ENCODE peak calls at places on chromosomes 5 and 9, in ten cellular contexts. K is spleen, Z is astrocyte of the spinal cord, H is heart left ventricle, P is HepG2, T is GM12865, A is left ventricle myocardium inferior, V is endodermal cell, F is tibial artery, Y is AG09309. L is an unnamed sample.

GRCh38 chr9:90801507-90802289 is at the start of gene SYK:
- DNase-seq in V (peak; percentile 84), P (no peak), H (peak; percentile 66), K (peak; percentile 96), F (peak; percentile 71), Z (no peak), T (peak; percentile 54), A (peak; percentile 60), Y (no peak), L (no peak)

GRCh38 chr5:76831108-76831447 is 12.2 kb downstream of the F2RL1 start:
- DNase-seq in Z (peak; percentile 75), A (no peak), T (peak; percentile 54), K (peak; percentile 37), F (no peak), Y (peak; percentile 29), V (peak; percentile 49), H (no peak), P (no peak), L (peak; percentile 82)

GRCh38 chr9:93156475-93157008 is 22.5 kb upstream of the NINJ1 start:
- DNase-seq in P (no peak), F (no peak), K (no peak), T (peak; percentile 84), V (no peak), Z (no peak), Y (no peak), A (no peak), H (no peak), L (no peak)

GRCh38 chr5:160133071-160133917 is 14.0 kb upstream of the PWWP2A start:
- DNase-seq in P (no peak), K (no peak), A (peak; percentile 21), Z (peak; percentile 77), V (peak; percentile 85), Y (no peak), F (peak; percentile 77), H (peak; percentile 24), T (no peak), L (peak; percentile 74)

GRCh38 chr9:38288502-38288901 is 104.0 kb upstream of the ALDH1B1 start:
- DNase-seq in A (no peak), Z (no peak), T (no peak), P (no peak), F (no peak), V (no peak), Y (no peak), K (no peak), H (no peak), L (no peak)

GRCh38 chr5:147659166-147659929 is 123.2 kb downstream of the JAKMIP2 start:
- DNase-seq in V (no peak), P (peak; percentile 65), A (no peak), T (no peak), F (no peak), Y (no peak), K (no peak), H (no peak), Z (no peak), L (no peak)

GRCh38 chr5:159451197-159452052 is 121.1 kb upstream of the IL12B start:
- DNase-seq in A (no peak), Y (peak; percentile 86), Z (peak; percentile 95), V (no peak), P (no peak), T (no peak), F (peak; percentile 83), H (peak; percentile 66), K (no peak), L (peak; percentile 94)

GRCh38 chr5:151675225-151675955 is 11.3 kb downstream of the SPARC start:
- DNase-seq in T (peak; percentile 62), F (no peak), A (no peak), V (no peak), P (no peak), Y (no peak), Z (no peak), K (no peak), H (no peak), L (no peak)

GRCh38 chr9:1044643-1045042 is 5.5 kb upstream of the DMRT2 start:
- DNase-seq in Z (no peak), H (no peak), V (no peak), Y (no peak), P (no peak), A (peak; percentile 36), K (no peak), F (no peak), T (no peak), L (no peak)

GRCh38 chr9:132742821-132743311 is 72.6 kb downstream of the GTF3C4 start:
- DNase-seq in F (peak; percentile 47), P (no peak), Z (no peak), Y (no peak), T (no peak), A (no peak), V (peak; percentile 67), H (no peak), K (peak; percentile 47), L (no peak)

GRCh38 chr9:33263131-33263935 is 1.2 kb downstream of the BAG1 start:
- DNase-seq in H (no peak), P (peak; percentile 18), Y (no peak), T (peak; percentile 41), Z (peak; percentile 21), A (no peak), F (no peak), V (peak; percentile 61), K (peak; percentile 78), L (peak; percentile 7)

GRCh38 chr9:126953089-126953809 is 38.7 kb downstream of the RALGPS1 start:
- DNase-seq in K (no peak), P (no peak), T (no peak), A (no peak), V (no peak), F (no peak), Y (no peak), H (no peak), Z (peak; percentile 47), L (peak; percentile 6)

GRCh38 chr5:14131855-14132503 is 11.2 kb upstream of the TRIO start:
- DNase-seq in Y (no peak), Z (no peak), V (no peak), K (no peak), A (no peak), H (no peak), F (no peak), T (no peak), P (peak; percentile 28), L (no peak)

GRCh38 chr5:67644221-67644920 is 447.8 kb upstream of the CD180 start:
- DNase-seq in Y (no peak), P (no peak), H (no peak), A (no peak), V (no peak), K (no peak), T (no peak), Z (no peak), F (no peak), L (no peak)

GRCh38 chr9:136530472-136531089 is 15.3 kb downstream of the NOTCH1 start:
- DNase-seq in V (no peak), H (no peak), T (no peak), Z (no peak), P (no peak), Y (no peak), K (no peak), F (no peak), A (no peak), L (no peak)

GRCh38 chr9:109534151-109534550 is 36.0 kb upstream of the PTPN3 start:
- DNase-seq in V (no peak), P (no peak), Y (no peak), F (no peak), Z (no peak), H (no peak), A (no peak), K (no peak), T (no peak), L (no peak)
- H3K4me3 ChIP-seq in V (no peak overlapping the region), P (no peak overlapping the region), Y (no peak overlapping the region), F (no peak overlapping the region), Z (no peak overlapping the region), H (no peak overlapping the region), A (no peak overlapping the region), K (no peak overlapping the region), T (no peak overlapping the region), L (no peak overlapping the region)

DNA sequence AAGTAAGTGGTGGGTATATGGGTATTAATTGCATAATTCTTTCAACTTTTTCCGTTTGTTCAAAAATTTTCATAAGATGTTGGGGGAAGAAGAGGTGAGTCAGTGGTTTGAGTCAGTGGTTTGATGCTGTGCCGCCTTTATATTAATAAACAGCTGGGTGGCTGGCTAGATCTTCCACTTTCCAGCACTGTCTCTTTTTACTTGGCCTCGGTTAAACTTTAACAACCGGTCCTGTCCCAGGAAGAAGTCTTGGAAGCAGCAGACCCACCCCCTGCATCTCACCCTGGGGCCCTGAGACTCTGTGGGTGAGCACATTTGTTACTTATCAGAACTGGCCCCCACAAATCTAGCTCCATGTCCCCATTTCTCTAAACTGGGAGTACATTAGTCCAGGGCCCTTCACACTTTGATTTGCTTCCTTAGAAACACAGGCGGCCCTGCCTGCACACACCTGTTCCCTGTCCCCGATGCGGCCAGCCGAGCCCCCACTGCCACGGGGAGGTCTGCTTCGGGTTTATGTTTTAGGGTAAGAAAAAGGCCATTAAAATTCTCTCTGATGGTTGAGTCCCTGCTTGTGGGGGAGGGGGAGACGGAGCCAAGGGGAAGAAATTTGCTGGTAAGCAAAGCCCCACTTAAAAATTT is 90.7 kb downstream of the PTCH1 start:
- DNase-seq in H (no peak), K (no peak), Z (peak; percentile 32), A (no peak), F (no peak), Y (no peak), P (peak; percentile 21), V (peak; percentile 74), T (peak; percentile 24), L (no peak)
- H3K4me3 ChIP-seq in H (peak overlapping the region; percentile 53), K (peak overlapping the region; percentile 17), Z (peak overlapping the region; percentile 35), A (peak overlapping the region; percentile 66), F (peak overlapping the region; percentile 34), Y (peak overlapping the region; percentile 6), P (peak overlapping the region; percentile 67), V (peak overlapping the region; percentile 90), T (peak overlapping the region; percentile 56), L (peak overlapping the region; percentile 51)

GRCh38 chr5:75617746-75618352 is 6.6 kb downstream of the ANKDD1B start:
- DNase-seq in Z (peak; percentile 56), A (no peak), K (no peak), P (no peak), F (no peak), T (no peak), H (no peak), V (no peak), Y (no peak), L (peak; percentile 91)
- H3K4me3 ChIP-seq in Z (no peak overlapping the region), A (no peak overlapping the region), K (no peak overlapping the region), P (no peak overlapping the region), F (no peak overlapping the region), T (no peak overlapping the region), H (no peak overlapping the region), V (no peak overlapping the region), Y (no peak overlapping the region), L (no peak overlapping the region)

DNA sequence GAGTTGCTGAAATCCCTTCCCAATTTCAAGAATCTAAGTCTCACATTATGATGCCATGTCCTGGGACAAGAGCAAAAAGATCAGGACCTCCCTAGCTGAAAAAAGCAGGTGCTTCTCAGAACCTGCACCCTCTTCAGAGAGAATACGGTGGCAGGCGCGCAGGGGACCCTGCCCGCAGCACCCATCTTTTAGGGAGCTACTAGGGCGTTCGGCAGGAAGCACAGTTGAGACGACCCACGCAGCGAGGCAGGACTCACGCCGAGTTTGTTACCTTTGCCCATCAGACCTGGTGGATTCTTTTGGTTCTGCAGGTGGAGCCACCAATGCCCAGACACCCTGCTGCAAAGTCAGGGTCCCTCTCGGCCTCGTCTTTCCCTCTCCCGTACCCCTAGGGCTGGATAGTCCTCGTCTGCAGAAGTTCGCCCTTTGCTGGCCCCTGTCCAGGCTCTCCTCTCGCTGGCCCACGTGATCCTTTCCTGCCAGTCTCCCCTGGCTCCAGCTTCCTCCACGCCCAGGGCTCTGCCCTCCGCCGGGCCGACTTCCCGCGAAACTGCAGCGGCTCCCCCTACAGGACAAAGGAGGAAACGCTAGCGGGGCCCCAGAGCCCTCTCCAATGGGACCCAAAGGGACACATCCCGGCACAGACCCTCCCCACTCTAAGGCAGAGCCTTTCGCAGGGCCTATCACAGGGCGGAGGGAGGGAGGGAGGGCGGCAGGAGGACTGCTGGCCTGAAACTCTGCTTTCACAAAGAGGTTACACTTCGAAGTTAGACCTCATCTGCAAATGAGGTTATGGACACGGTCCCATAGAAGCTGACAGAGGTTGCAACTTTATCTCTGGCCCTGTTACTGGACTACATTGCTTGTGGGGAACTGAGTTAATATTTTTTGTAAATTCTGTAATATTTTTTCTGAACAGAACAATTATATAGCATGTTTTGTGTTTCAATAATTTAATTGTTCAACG is 28.8 kb downstream of the TMEM174 start:
- DNase-seq in V (peak; percentile 100), P (peak; percentile 63), A (peak; percentile 56), Z (peak; percentile 57), H (peak; percentile 57), F (peak; percentile 77), Y (no peak), T (peak; percentile 59), K (peak; percentile 92), L (peak; percentile 53)
- H3K4me3 ChIP-seq in V (no peak overlapping the region), P (no peak overlapping the region), A (no peak overlapping the region), Z (no peak overlapping the region), H (no peak overlapping the region), F (no peak overlapping the region), Y (no peak overlapping the region), T (no peak overlapping the region), K (no peak overlapping the region), L (peak overlapping the region; percentile 17)